ENCODE peak calls at places on chromosomes 3 and 15, in ten cellular contexts. F, Y, I, R, C, E, X, B, N and O are unnamed samples.

GRCh38 chr15:81945014-81945615 is 100.7 kb downstream of the MEX3B start:
- DNase-seq in F (no peak), Y (no peak), I (no peak), R (no peak), C (no peak), E (no peak), X (no peak), B (no peak), N (no peak), O (no peak)

GRCh38 chr3:108178676-108179075 is 43.5 kb downstream of the IFT57 start:
- DNase-seq in F (peak), Y (no peak), I (no peak), R (no peak), C (no peak), E (no peak), X (no peak), B (no peak), N (no peak), O (no peak)

GRCh38 chr3:20935791-20936190 is 749.8 kb upstream of the SGO1 start:
- DNase-seq in F (peak), Y (no peak), I (no peak), R (no peak), C (peak), E (no peak), X (no peak), B (no peak), N (no peak), O (no peak)

GRCh38 chr3:186653079-186653710 is 12.6 kb upstream of the HRG start:
- DNase-seq in F (no peak), Y (no peak), I (no peak), R (peak), C (no peak), E (no peak), X (no peak), B (no peak), N (peak), O (no peak)

GRCh38 chr3:167318996-167319615 is 61.0 kb downstream of the ZBBX start:
- DNase-seq in F (no peak), Y (no peak), I (no peak), R (no peak), C (peak), E (no peak), X (no peak), B (no peak), N (no peak), O (no peak)

GRCh38 chr3:55485208-55485791 is 1.8 kb downstream of the WNT5A start:
- DNase-seq in F (peak), Y (peak), I (peak), R (no peak), C (no peak), E (peak), X (peak), B (peak), N (peak), O (peak)

GRCh38 chr15:69974321-69974720 is 123.4 kb downstream of the TLE3 start:
- DNase-seq in F (no peak), Y (no peak), I (no peak), R (no peak), C (no peak), E (no peak), X (no peak), B (no peak), N (no peak), O (no peak)

GRCh38 chr3:115834068-115834467 is 210.8 kb downstream of the GAP43 start:
- DNase-seq in F (peak), Y (no peak), I (peak), R (no peak), C (peak), E (no peak), X (no peak), B (no peak), N (no peak), O (peak)

GRCh38 chr15:69467636-69468035 is 15.0 kb downstream of the RPLP1 start:
- DNase-seq in F (no peak), Y (no peak), I (no peak), R (no peak), C (peak), E (no peak), X (no peak), B (peak), N (no peak), O (no peak)

GRCh38 chr15:28094732-28095521 is 4.2 kb downstream of the OCA2 start:
- DNase-seq in F (no peak), Y (peak), I (no peak), R (no peak), C (no peak), E (no peak), X (no peak), B (no peak), N (no peak), O (no peak)

GRCh38 chr3:72487078-72487765 is 361.0 kb downstream of the SHQ1 start:
- DNase-seq in F (peak), Y (no peak), I (peak), R (no peak), C (peak), E (no peak), X (peak), B (no peak), N (no peak), O (peak)

GRCh38 chr3:119230745-119231144 is 9.9 kb downstream of the B4GALT4 start:
- DNase-seq in F (no peak), Y (no peak), I (no peak), R (no peak), C (no peak), E (no peak), X (no peak), B (no peak), N (no peak), O (no peak)

GRCh38 chr3:141217389-141217788 is 14.2 kb upstream of the PXYLP1 start:
- DNase-seq in F (no peak), Y (no peak), I (no peak), R (no peak), C (no peak), E (no peak), X (no peak), B (no peak), N (no peak), O (no peak)

GRCh38 chr3:31546152-31546551 is 13.4 kb downstream of the STT3B start:
- DNase-seq in F (peak), Y (no peak), I (no peak), R (no peak), C (no peak), E (no peak), X (no peak), B (no peak), N (no peak), O (no peak)

GRCh38 chr3:46960801-46961200 is 15.7 kb downstream of the CCDC12 start:
- DNase-seq in F (no peak), Y (no peak), I (no peak), R (no peak), C (no peak), E (no peak), X (no peak), B (no peak), N (no peak), O (no peak)

GRCh38 chr15:75233504-75234190 is 24.5 kb upstream of the GOLGA6C start:
- DNase-seq in F (no peak), Y (no peak), I (no peak), R (peak), C (no peak), E (no peak), X (no peak), B (no peak), N (no peak), O (no peak)

GRCh38 chr3:30162579-30162978 is 443.8 kb upstream of the TGFBR2 start:
- DNase-seq in F (peak), Y (no peak), I (peak), R (no peak), C (peak), E (no peak), X (no peak), B (no peak), N (no peak), O (peak)

GRCh38 chr3:41198526-41198925 is 779 bp upstream of the CTNNB1 start:
- DNase-seq in F (peak), Y (no peak), I (no peak), R (no peak), C (no peak), E (peak), X (peak), B (peak), N (no peak), O (peak)

GRCh38 chr3:45131201-45131600 is 15.0 kb downstream of the CDCP1 start:
- DNase-seq in F (no peak), Y (no peak), I (no peak), R (no peak), C (no peak), E (no peak), X (no peak), B (no peak), N (no peak), O (no peak)

GRCh38 chr3:48575366-48575765 is 11.8 kb upstream of the UCN2 start:
- DNase-seq in F (no peak), Y (no peak), I (no peak), R (no peak), C (no peak), E (no peak), X (no peak), B (no peak), N (no peak), O (no peak)

GRCh38 chr15:50148362-50148963 is 29.4 kb upstream of the ATP8B4 start:
- DNase-seq in F (peak), Y (no peak), I (no peak), R (no peak), C (peak), E (no peak), X (no peak), B (peak), N (no peak), O (peak)

GRCh38 chr3:196837819-196838420 is 29.8 kb upstream of the SENP5 start:
- DNase-seq in F (peak), Y (peak), I (peak), R (peak), C (peak), E (peak), X (peak), B (peak), N (peak), O (peak)

GRCh38 chr3:129226374-129226773 is 23.0 kb upstream of the COPG1 start:
- DNase-seq in F (peak), Y (no peak), I (no peak), R (peak), C (peak), E (peak), X (no peak), B (no peak), N (no peak), O (peak)

GRCh38 chr15:56980474-56980873 is 62.0 kb downstream of the TCF12 start:
- DNase-seq in F (no peak), Y (no peak), I (no peak), R (no peak), C (no peak), E (no peak), X (no peak), B (no peak), N (no peak), O (no peak)

GRCh38 chr3:46853441-46854410 is 9.5 kb downstream of the MYL3 start:
- DNase-seq in F (no peak), Y (no peak), I (no peak), R (no peak), C (no peak), E (no peak), X (no peak), B (no peak), N (no peak), O (no peak)

GRCh38 chr15:90871716-90872480 is 3.5 kb downstream of the FURIN start:
- DNase-seq in F (no peak), Y (peak), I (no peak), R (no peak), C (no peak), E (no peak), X (no peak), B (peak), N (peak), O (peak)

GRCh38 chr3:171457263-171458055 is 2.7 kb downstream of the TNIK start:
- DNase-seq in F (no peak), Y (no peak), I (peak), R (no peak), C (no peak), E (no peak), X (no peak), B (no peak), N (no peak), O (no peak)

GRCh38 chr3:54374214-54374855 is 252.0 kb downstream of the CACNA2D3 start:
- DNase-seq in F (no peak), Y (no peak), I (no peak), R (no peak), C (peak), E (no peak), X (peak), B (no peak), N (no peak), O (peak)

GRCh38 chr3:111278961-111279360 is 207.3 kb downstream of the NECTIN3 start:
- DNase-seq in F (no peak), Y (no peak), I (no peak), R (no peak), C (no peak), E (no peak), X (no peak), B (no peak), N (no peak), O (no peak)

GRCh38 chr3:37668431-37668830 is 193.2 kb upstream of the CTDSPL start:
- DNase-seq in F (no peak), Y (no peak), I (no peak), R (no peak), C (peak), E (no peak), X (no peak), B (no peak), N (no peak), O (no peak)

GRCh38 chr3:45949432-45949831 is 6.2 kb downstream of the CXCR6 start:
- DNase-seq in F (no peak), Y (no peak), I (no peak), R (no peak), C (no peak), E (no peak), X (no peak), B (no peak), N (no peak), O (no peak)

GRCh38 chr15:84588053-84588874 is 12.5 kb upstream of the ZSCAN2 start:
- DNase-seq in F (peak), Y (peak), I (peak), R (peak), C (peak), E (peak), X (peak), B (peak), N (peak), O (peak)

GRCh38 chr15:99467861-99468460 is 97.8 kb upstream of the MEF2A start:
- DNase-seq in F (peak), Y (no peak), I (no peak), R (no peak), C (peak), E (no peak), X (no peak), B (no peak), N (no peak), O (no peak)